ENCODE peak calls at places on chromosomes 3 and 15, in seven cellular contexts. Y, D, F, W, V, X and O are unnamed samples.

GRCh38 chr3:155912574-155913190 is 42.2 kb downstream of the GMPS start:
- DNase-seq in Y (no peak), D (no peak), F (no peak), W (peak; percentile 39), V (no peak), X (no peak), O (no peak)

GRCh38 chr3:40129981-40130380 is 179.5 kb upstream of the EIF1B start:
- DNase-seq in Y (no peak), D (no peak), F (no peak), W (no peak), V (no peak), X (no peak), O (no peak)

GRCh38 chr3:125147491-125147820 is 65.1 kb downstream of the SLC12A8 start:
- DNase-seq in Y (no peak), D (no peak), F (no peak), W (peak; percentile 40), V (no peak), X (no peak), O (no peak)

GRCh38 chr3:132661120-132661519 is 991 bp downstream of the UBA5 start:
- DNase-seq in Y (no peak), D (no peak), F (no peak), W (no peak), V (no peak), X (no peak), O (no peak)

GRCh38 chr15:62253294-62253693 is 88.2 kb upstream of the C2CD4B start:
- DNase-seq in Y (no peak), D (no peak), F (no peak), W (no peak), V (no peak), X (no peak), O (no peak)

GRCh38 chr3:17394541-17395179 is 347.8 kb downstream of the TBC1D5 start:
- DNase-seq in Y (no peak), D (no peak), F (no peak), W (no peak), V (no peak), X (no peak), O (no peak)

GRCh38 chr3:161914703-161915102 is 418.1 kb downstream of the OTOL1 start:
- DNase-seq in Y (no peak), D (peak; percentile 64), F (no peak), W (peak; percentile 59), V (no peak), X (no peak), O (peak; percentile 44)

GRCh38 chr3:112638327-112639020 is 2.5 kb downstream of the CCDC80 start:
- DNase-seq in Y (no peak), D (no peak), F (no peak), W (no peak), V (no peak), X (no peak), O (no peak)

GRCh38 chr3:64972793-64973192 is 285.0 kb upstream of the ADAMTS9 start:
- DNase-seq in Y (no peak), D (no peak), F (no peak), W (peak; percentile 54), V (no peak), X (no peak), O (no peak)

GRCh38 chr3:23552506-23552905 is 253.2 kb upstream of the UBE2E1 start:
- DNase-seq in Y (no peak), D (no peak), F (no peak), W (no peak), V (no peak), X (no peak), O (no peak)

GRCh38 chr3:2765002-2765579 is 345.1 kb downstream of the IL5RA start:
- DNase-seq in Y (no peak), D (no peak), F (no peak), W (no peak), V (no peak), X (no peak), O (peak; percentile 9)

GRCh38 chr3:12948891-12949711 is 107.7 kb upstream of the RPL32 start:
- DNase-seq in Y (peak; percentile 32), D (no peak), F (no peak), W (peak; percentile 48), V (no peak), X (no peak), O (no peak)

GRCh38 chr3:151228291-151229125 is 25.5 kb upstream of the GPR171 start:
- DNase-seq in Y (no peak), D (no peak), F (no peak), W (peak; percentile 95), V (no peak), X (no peak), O (peak; percentile 9)

GRCh38 chr3:9146367-9147071 is 102.9 kb downstream of the SRGAP3 start:
- DNase-seq in Y (no peak), D (no peak), F (no peak), W (no peak), V (no peak), X (no peak), O (no peak)

GRCh38 chr3:127065138-127065427 is 82.2 kb downstream of the PLXNA1 start:
- DNase-seq in Y (no peak), D (no peak), F (no peak), W (no peak), V (no peak), X (no peak), O (no peak)

GRCh38 chr15:40770147-40770721 is 454 bp downstream of the C15orf62 start:
- DNase-seq in Y (no peak), D (no peak), F (no peak), W (no peak), V (no peak), X (no peak), O (no peak)

GRCh38 chr15:72758195-72758594 is 25.4 kb downstream of the ADPGK start:
- DNase-seq in Y (no peak), D (no peak), F (no peak), W (peak; percentile 97), V (no peak), X (no peak), O (no peak)

GRCh38 chr3:141268281-141268680 is 36.7 kb downstream of the PXYLP1 start:
- DNase-seq in Y (no peak), D (no peak), F (no peak), W (no peak), V (no peak), X (no peak), O (no peak)

GRCh38 chr3:157204431-157204830 is 44.5 kb upstream of the CCNL1 start:
- DNase-seq in Y (no peak), D (no peak), F (no peak), W (peak; percentile 67), V (no peak), X (no peak), O (no peak)

GRCh38 chr3:181851063-181851462 is 139.3 kb downstream of the SOX2 start:
- DNase-seq in Y (no peak), D (no peak), F (no peak), W (no peak), V (no peak), X (no peak), O (peak; percentile 33)

GRCh38 chr3:189839576-189839975 is 208.4 kb downstream of the TP63 start:
- DNase-seq in Y (no peak), D (no peak), F (peak; percentile 21), W (peak; percentile 60), V (no peak), X (no peak), O (no peak)

GRCh38 chr3:10273697-10274305 is 18.9 kb downstream of the GHRL start:
- DNase-seq in Y (no peak), D (no peak), F (no peak), W (peak; percentile 48), V (no peak), X (no peak), O (no peak)

GRCh38 chr3:106004137-106004600 is 135.4 kb upstream of the CBLB start:
- DNase-seq in Y (no peak), D (no peak), F (no peak), W (peak; percentile 91), V (peak; percentile 35), X (no peak), O (no peak)

GRCh38 chr3:103393395-103394186 is 958.8 kb downstream of the ZPLD1 start:
- DNase-seq in Y (no peak), D (no peak), F (no peak), W (peak; percentile 71), V (no peak), X (no peak), O (no peak)

GRCh38 chr15:74958908-74959642 is 2.5 kb upstream of the RPP25 start:
- DNase-seq in Y (no peak), D (peak; percentile 59), F (no peak), W (no peak), V (peak; percentile 7), X (no peak), O (no peak)

DNA sequence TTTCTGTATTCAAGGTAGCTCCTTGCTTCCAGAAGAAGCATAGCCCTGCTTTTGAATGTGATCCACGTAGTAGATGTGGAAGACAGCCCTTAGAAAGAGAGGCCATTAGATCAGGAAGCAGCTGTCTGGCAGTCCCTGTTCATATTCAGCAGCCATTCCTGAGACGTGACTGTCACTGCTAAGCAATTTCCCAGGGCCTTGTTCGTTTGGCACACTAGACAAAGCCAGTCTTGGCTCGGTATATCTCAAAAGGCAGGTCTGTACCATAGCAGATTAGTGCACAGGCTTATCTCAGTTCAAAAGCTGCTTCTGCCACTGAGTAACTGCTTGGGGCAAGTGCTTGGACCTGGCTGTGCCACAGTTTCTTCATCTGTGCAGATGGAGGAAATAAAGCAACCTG is 287.8 kb upstream of the MCTP2 start:
- DNase-seq in Y (no peak), D (no peak), F (no peak), W (no peak), V (no peak), X (no peak), O (no peak)
- TF ChIP-seq CEBPB in Y (no peak), D (no peak), F (no peak), W (no peak), V (no peak), X (no peak), O (no peak)

GRCh38 chr3:11306815-11307589 is 34.8 kb downstream of the ATG7 start:
- DNase-seq in Y (no peak), D (no peak), F (no peak), W (peak; percentile 49), V (no peak), X (no peak), O (no peak)
- TF ChIP-seq CEBPB in Y (no peak), D (no peak), F (no peak), W (no peak), V (no peak), X (no peak), O (no peak)

GRCh38 chr15:66850078-66850991 is 148.3 kb downstream of the SMAD6 start:
- DNase-seq in Y (no peak), D (no peak), F (no peak), W (no peak), V (peak; percentile 72), X (no peak), O (no peak)

GRCh38 chr15:66851226-66852063 is 149.4 kb downstream of the SMAD6 start:
- DNase-seq in Y (peak; percentile 59), D (peak; percentile 90), F (peak; percentile 97), W (peak; percentile 70), V (peak; percentile 92), X (no peak), O (peak; percentile 32)

GRCh38 chr15:66849746-66850077 is 147.7 kb downstream of the SMAD6 start:
- DNase-seq in Y (no peak), D (no peak), F (no peak), W (no peak), V (no peak), X (no peak), O (no peak)

GRCh38 chr15:66854012-66854965 is 152.3 kb downstream of the SMAD6 start:
- DNase-seq in Y (no peak), D (peak; percentile 53), F (no peak), W (no peak), V (no peak), X (no peak), O (no peak)

GRCh38 chr15:66852064-66852905 is 150.2 kb downstream of the SMAD6 start:
- DNase-seq in Y (no peak), D (peak; percentile 47), F (no peak), W (no peak), V (no peak), X (no peak), O (no peak)
- TF ChIP-seq CEBPB in Y (no peak), D (no peak), F (no peak), W (no peak), V (no peak), X (no peak), O (no peak)

GRCh38 chr3:31704651-31705179 is 172.0 kb downstream of the STT3B start:
- DNase-seq in Y (peak; percentile 55), D (no peak), F (peak; percentile 62), W (peak; percentile 92), V (no peak), X (no peak), O (no peak)
- TF ChIP-seq CEBPB in Y (no peak), D (no peak), F (no peak), W (peak; percentile 70), V (no peak), X (no peak), O (no peak)